ENCODE peak calls at places on chromosomes 4 and X, in six cellular contexts. L is tibial nerve; J is PC-3; M is HCT116; Q is lung; F is CD8-positive, alpha-beta T cell. Z is an unnamed sample.

GRCh38 chr4:187606581-187606980 is 389.0 kb upstream of the ZFP42 start:
- DNase-seq in L (peak; percentile 25), J (peak; percentile 64), M (peak; percentile 54), Q (no peak), F (no peak), Z (peak; percentile 44)

GRCh38 chrX:13376857-13377441 is 57.1 kb upstream of the ATXN3L start:
- DNase-seq in L (peak; percentile 24), J (peak; percentile 71), M (no peak), Q (peak; percentile 32), F (no peak), Z (no peak)

GRCh38 chrX:141814213-141814857 is 23.8 kb upstream of the MAGEC3 start:
- DNase-seq in L (no peak), J (peak; percentile 70), M (no peak), Q (no peak), F (no peak), Z (peak; percentile 82)

GRCh38 chr4:6763330-6763851 is 19.1 kb upstream of the KIAA0232 start:
- DNase-seq in L (no peak), J (peak; percentile 90), M (no peak), Q (no peak), F (no peak), Z (no peak)

GRCh38 chr4:78481180-78481579 is 70.4 kb upstream of the ANXA3 start:
- DNase-seq in L (no peak), J (no peak), M (no peak), Q (no peak), F (no peak), Z (no peak)

GRCh38 chr4:39706829-39707511 is 9.0 kb downstream of the UBE2K start:
- DNase-seq in L (no peak), J (no peak), M (no peak), Q (no peak), F (no peak), Z (no peak)

GRCh38 chr4:153018031-153018430 is 81.9 kb downstream of the FHDC1 start:
- DNase-seq in L (no peak), J (no peak), M (no peak), Q (no peak), F (no peak), Z (no peak)

GRCh38 chr4:120155287-120155686 is 88.6 kb upstream of the MAD2L1 start:
- DNase-seq in L (no peak), J (no peak), M (no peak), Q (no peak), F (no peak), Z (no peak)

GRCh38 chr4:141971854-141972253 is 335.5 kb downstream of the IL15 start:
- DNase-seq in L (no peak), J (no peak), M (no peak), Q (no peak), F (no peak), Z (no peak)

GRCh38 chr4:4327652-4328121 is 37.6 kb downstream of the ZBTB49 start:
- DNase-seq in L (no peak), J (peak; percentile 19), M (no peak), Q (no peak), F (peak; percentile 42), Z (peak; percentile 20)

GRCh38 chrX:73683236-73683859 is 120.4 kb downstream of the CHIC1 start:
- DNase-seq in L (no peak), J (peak; percentile 7), M (no peak), Q (no peak), F (no peak), Z (no peak)

GRCh38 chr4:43778187-43778915 is 670.3 kb downstream of the KCTD8 start:
- DNase-seq in L (no peak), J (no peak), M (no peak), Q (no peak), F (no peak), Z (no peak)

GRCh38 chr4:40617903-40618302 is 11.8 kb downstream of the RBM47 start:
- DNase-seq in L (no peak), J (no peak), M (no peak), Q (no peak), F (no peak), Z (no peak)

GRCh38 chr4:1011022-1011694 is at the start of gene FGFRL1:
- DNase-seq in L (peak; percentile 83), J (peak; percentile 77), M (peak; percentile 73), Q (peak; percentile 93), F (peak; percentile 94), Z (peak; percentile 95)

GRCh38 chr4:105998210-105998609 is 102.9 kb downstream of the NPNT start:
- DNase-seq in L (no peak), J (no peak), M (no peak), Q (no peak), F (no peak), Z (no peak)

GRCh38 chr4:100933628-100934027 is 413.7 kb downstream of the PPP3CA start:
- DNase-seq in L (no peak), J (no peak), M (no peak), Q (no peak), F (no peak), Z (no peak)

GRCh38 chr4:157221895-157222763 is 1.6 kb downstream of the GRIA2 start:
- DNase-seq in L (no peak), J (no peak), M (no peak), Q (no peak), F (no peak), Z (peak; percentile 46)

GRCh38 chr4:70703695-70704332 is 15.5 kb downstream of the UTP3 start:
- DNase-seq in L (peak; percentile 23), J (peak; percentile 84), M (no peak), Q (no peak), F (no peak), Z (peak; percentile 29)

GRCh38 chr4:68750555-68750954 is 65.2 kb upstream of the UGT2B10 start:
- DNase-seq in L (no peak), J (no peak), M (no peak), Q (no peak), F (no peak), Z (no peak)
- H3K4me3 ChIP-seq in L (no peak overlapping the region), J (no peak overlapping the region), M (no peak overlapping the region), Q (no peak overlapping the region), F (no peak overlapping the region), Z (no peak overlapping the region)

GRCh38 chr4:172813359-172813923 is 355.2 kb upstream of the GALNT7 start:
- DNase-seq in L (no peak), J (no peak), M (no peak), Q (no peak), F (no peak), Z (no peak)

GRCh38 chr4:172819353-172819752 is 349.3 kb upstream of the GALNT7 start:
- DNase-seq in L (no peak), J (no peak), M (no peak), Q (no peak), F (no peak), Z (no peak)

GRCh38 chr4:172809998-172810397 is 358.6 kb upstream of the GALNT7 start:
- DNase-seq in L (no peak), J (no peak), M (no peak), Q (no peak), F (no peak), Z (no peak)

GRCh38 chr4:172818901-172819300 is 349.7 kb upstream of the GALNT7 start:
- DNase-seq in L (no peak), J (no peak), M (no peak), Q (no peak), F (no peak), Z (no peak)

GRCh38 chr4:172815499-172816175 is 353.0 kb upstream of the GALNT7 start:
- DNase-seq in L (no peak), J (no peak), M (no peak), Q (no peak), F (no peak), Z (no peak)
- H3K4me1 ChIP-seq in L (no peaks in the 10 kb centered on the region), J (no peaks in the 10 kb centered on the region), M (no peaks in the 10 kb centered on the region), Q (no peaks in the 10 kb centered on the region), F (no peaks in the 10 kb centered on the region), Z (peaks cover 6% of the 10 kb centered on the region)

GRCh38 chr4:5387457-5387856 is 320.9 kb downstream of the EVC2 start:
- DNase-seq in L (no peak), J (peak; percentile 8), M (no peak), Q (no peak), F (no peak), Z (no peak)
- TF ChIP-seq CTCF in L (no peak), J (peak; percentile 40), M (peak; percentile 38), Q (no peak), F (no peak), Z (no peak)

GRCh38 chrX:40460926-40461325 is 119.8 kb upstream of the ATP6AP2 start:
- DNase-seq in L (no peak), J (no peak), M (no peak), Q (no peak), F (no peak), Z (no peak)

GRCh38 chrX:40462797-40463196 is 118.0 kb upstream of the ATP6AP2 start:
- DNase-seq in L (no peak), J (no peak), M (no peak), Q (no peak), F (no peak), Z (no peak)

GRCh38 chrX:40459576-40460158 is 121.1 kb upstream of the ATP6AP2 start:
- DNase-seq in L (no peak), J (no peak), M (no peak), Q (no peak), F (no peak), Z (no peak)
- H3K4me3 ChIP-seq in L (no peak overlapping the region), J (no peak overlapping the region), M (no peak overlapping the region), Q (no peak overlapping the region), F (no peak overlapping the region), Z (no peak overlapping the region)

GRCh38 chrX:40168183-40169015 is 70.6 kb upstream of the BCOR start:
- DNase-seq in L (no peak), J (no peak), M (no peak), Q (no peak), F (no peak), Z (no peak)
- H3K4me1 ChIP-seq in L (no peaks in the 10 kb centered on the region), J (peaks cover 29% of the 10 kb centered on the region), M (peaks cover 87% of the 10 kb centered on the region), Q (peaks cover 5% of the 10 kb centered on the region), F (peaks cover 43% of the 10 kb centered on the region), Z (peaks cover 14% of the 10 kb centered on the region)

GRCh38 chr4:71709961-71710360 is 73.9 kb downstream of the GC start:
- DNase-seq in L (no peak), J (peak; percentile 76), M (no peak), Q (no peak), F (no peak), Z (no peak)
- TF ChIP-seq CTCF in L (no peak), J (peak; percentile 81), M (no peak), Q (no peak), F (no peak), Z (no peak)

GRCh38 chr4:146960634-146961033 is 15.0 kb upstream of the TTC29 start:
- DNase-seq in L (no peak), J (no peak), M (no peak), Q (no peak), F (no peak), Z (no peak)
- H3K4me3 ChIP-seq in L (no peak overlapping the region), J (no peak overlapping the region), M (no peak overlapping the region), Q (no peak overlapping the region), F (no peak overlapping the region), Z (no peak overlapping the region)

Z was measured in body of pancreas.